ENCODE peak calls at places on chromosomes 3 and 15, in ten cellular contexts. A is fibroblast of mammary gland; H is CD4-positive, alpha-beta T cell; W is heart left ventricle; F is body of pancreas; I is H9; M is kidney epithelial cell; U is right atrium auricular region; D is neural crest cell; O is fibroblast of lung. Y is an unnamed sample.
A peak's percentile ranks its signal among the peaks of the same experiment; 100 is the strongest.

GRCh38 chr15:61038910-61039309 is 190.2 kb downstream of the RORA start:
- DNase-seq in A (peak; percentile 28), H (no peak), W (no peak), F (no peak), I (no peak), M (no peak), U (no peak), D (no peak), O (no peak), Y (no peak)

GRCh38 chr3:133479895-133480669 is 80.2 kb downstream of the BFSP2 start:
- DNase-seq in A (no peak), H (no peak), W (no peak), F (peak; percentile 36), I (no peak), M (no peak), U (no peak), D (no peak), O (no peak), Y (no peak)

GRCh38 chr3:78978037-78978436 is 789.8 kb downstream of the ROBO1 start:
- DNase-seq in A (peak; percentile 59), H (no peak), W (no peak), F (no peak), I (no peak), M (no peak), U (no peak), D (no peak), O (no peak), Y (no peak)

GRCh38 chr15:41798607-41799487 is 24.6 kb downstream of the MAPKBP1 start:
- DNase-seq in A (peak; percentile 41), H (no peak), W (no peak), F (no peak), I (no peak), M (no peak), U (no peak), D (no peak), O (peak; percentile 20), Y (no peak)

GRCh38 chr15:52005748-52006701 is 13.0 kb upstream of the MAPK6 start:
- DNase-seq in A (peak; percentile 77), H (no peak), W (no peak), F (no peak), I (no peak), M (no peak), U (no peak), D (no peak), O (peak; percentile 83), Y (no peak)

GRCh38 chr3:85394424-85394823 is 435.6 kb downstream of the CADM2 start:
- DNase-seq in A (no peak), H (no peak), W (no peak), F (no peak), I (no peak), M (no peak), U (no peak), D (no peak), O (peak; percentile 1), Y (no peak)

GRCh38 chr3:56251343-56251945 is 216.8 kb downstream of the ERC2 start:
- DNase-seq in A (peak; percentile 64), H (no peak), W (peak; percentile 7), F (peak; percentile 33), I (no peak), M (no peak), U (no peak), D (peak; percentile 58), O (peak; percentile 40), Y (peak; percentile 14)

GRCh38 chr15:98160236-98160635 is 199.7 kb downstream of the ARRDC4 start:
- DNase-seq in A (no peak), H (peak; percentile 10), W (no peak), F (no peak), I (no peak), M (no peak), U (no peak), D (no peak), O (no peak), Y (no peak)

GRCh38 chr3:136751259-136752045 is 726 bp downstream of the STAG1 start:
- DNase-seq in A (peak; percentile 76), H (peak; percentile 58), W (peak; percentile 73), F (peak; percentile 74), I (peak; percentile 76), M (no peak), U (peak; percentile 74), D (peak; percentile 58), O (peak; percentile 74), Y (peak; percentile 53)

GRCh38 chr3:136750922-136751258 is 1.3 kb downstream of the STAG1 start:
- DNase-seq in A (peak; percentile 75), H (no peak), W (no peak), F (no peak), I (no peak), M (no peak), U (no peak), D (no peak), O (peak; percentile 78), Y (no peak)

GRCh38 chr3:136752046-136752326 is 192 bp downstream of the STAG1 start:
- DNase-seq in A (no peak), H (no peak), W (no peak), F (no peak), I (no peak), M (no peak), U (no peak), D (no peak), O (no peak), Y (no peak)

GRCh38 chr3:136753112-136753939 is 1.1 kb upstream of the STAG1 start:
- DNase-seq in A (peak; percentile 22), H (no peak), W (no peak), F (no peak), I (no peak), M (no peak), U (no peak), D (no peak), O (peak; percentile 13), Y (no peak)

GRCh38 chr3:136752327-136753111 is at the start of gene STAG1:
- DNase-seq in A (peak; percentile 96), H (peak; percentile 99), W (peak; percentile 99), F (peak; percentile 99), I (peak; percentile 98), M (peak; percentile 86), U (peak; percentile 98), D (peak; percentile 100), O (peak; percentile 96), Y (peak; percentile 100)
- TF ChIP-seq CTCF in A (peak; percentile 75), H (peak; percentile 94), W (peak; percentile 98), F (peak; percentile 100), I (peak; percentile 97), M (peak; percentile 99), U (peak; percentile 98), D (peak; percentile 97), O (peak; percentile 88), Y (peak; percentile 90)

DNA sequence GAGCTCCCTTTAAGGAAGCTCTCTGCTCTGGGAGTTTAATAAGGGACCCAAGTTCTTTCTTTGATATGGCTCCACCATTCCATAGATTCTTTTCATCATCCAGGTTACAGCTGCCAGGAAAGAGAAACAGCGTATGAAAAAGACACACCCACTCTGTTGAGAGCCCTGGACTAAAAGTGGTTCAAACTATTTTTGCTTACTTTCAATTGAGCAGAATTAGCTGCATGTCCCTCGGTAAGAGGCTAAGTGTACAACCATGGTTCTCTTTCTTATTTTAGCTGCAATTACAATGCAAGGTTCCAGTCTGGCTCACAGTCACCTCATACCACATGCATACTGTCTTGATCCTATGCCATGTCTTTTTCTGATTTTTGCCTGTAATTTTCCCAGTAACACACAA is 1288.3 kb downstream of the NSUN3 start:
- DNase-seq in A (no peak), H (no peak), W (no peak), F (no peak), I (no peak), M (no peak), U (no peak), D (no peak), O (no peak), Y (no peak)
- TF ChIP-seq CTCF in A (no peak), H (no peak), W (no peak), F (no peak), I (no peak), M (no peak), U (no peak), D (no peak), O (no peak), Y (no peak)

GRCh38 chr3:121736112-121736511 is 13.4 kb downstream of the GOLGB1 start:
- DNase-seq in A (peak; percentile 41), H (no peak), W (no peak), F (no peak), I (no peak), M (no peak), U (no peak), D (no peak), O (peak; percentile 77), Y (no peak)

GRCh38 chr3:121730940-121731687 is 18.4 kb downstream of the GOLGB1 start:
- DNase-seq in A (no peak), H (no peak), W (no peak), F (no peak), I (no peak), M (no peak), U (no peak), D (no peak), O (peak; percentile 56), Y (no peak)

GRCh38 chr3:121739902-121740301 is 9.6 kb downstream of the GOLGB1 start:
- DNase-seq in A (no peak), H (no peak), W (no peak), F (no peak), I (no peak), M (no peak), U (no peak), D (no peak), O (no peak), Y (no peak)

GRCh38 chr3:121737644-121738043 is 11.9 kb downstream of the GOLGB1 start:
- DNase-seq in A (no peak), H (no peak), W (no peak), F (no peak), I (no peak), M (no peak), U (no peak), D (no peak), O (no peak), Y (no peak)

GRCh38 chr3:121735047-121735696 is 14.4 kb downstream of the GOLGB1 start:
- DNase-seq in A (no peak), H (no peak), W (no peak), F (no peak), I (no peak), M (no peak), U (no peak), D (no peak), O (peak; percentile 47), Y (no peak)
- TF ChIP-seq CTCF in A (no peak), H (no peak), W (no peak), F (no peak), I (no peak), M (no peak), U (no peak), D (no peak), O (no peak), Y (no peak)

GRCh38 chr3:47874438-47874837 is 71.5 kb downstream of the DHX30 start:
- DNase-seq in A (no peak), H (no peak), W (no peak), F (no peak), I (no peak), M (no peak), U (no peak), D (no peak), O (no peak), Y (no peak)

GRCh38 chr3:47874913-47875312 is 72.0 kb downstream of the DHX30 start:
- DNase-seq in A (peak; percentile 12), H (no peak), W (no peak), F (no peak), I (no peak), M (no peak), U (no peak), D (no peak), O (peak; percentile 18), Y (no peak)

GRCh38 chr3:47877719-47878118 is 74.8 kb downstream of the DHX30 start:
- DNase-seq in A (no peak), H (no peak), W (no peak), F (no peak), I (no peak), M (no peak), U (no peak), D (no peak), O (no peak), Y (no peak)

GRCh38 chr3:47882338-47882737 is 79.4 kb downstream of the DHX30 start:
- DNase-seq in A (no peak), H (no peak), W (no peak), F (no peak), I (no peak), M (no peak), U (no peak), D (no peak), O (no peak), Y (no peak)

DNA sequence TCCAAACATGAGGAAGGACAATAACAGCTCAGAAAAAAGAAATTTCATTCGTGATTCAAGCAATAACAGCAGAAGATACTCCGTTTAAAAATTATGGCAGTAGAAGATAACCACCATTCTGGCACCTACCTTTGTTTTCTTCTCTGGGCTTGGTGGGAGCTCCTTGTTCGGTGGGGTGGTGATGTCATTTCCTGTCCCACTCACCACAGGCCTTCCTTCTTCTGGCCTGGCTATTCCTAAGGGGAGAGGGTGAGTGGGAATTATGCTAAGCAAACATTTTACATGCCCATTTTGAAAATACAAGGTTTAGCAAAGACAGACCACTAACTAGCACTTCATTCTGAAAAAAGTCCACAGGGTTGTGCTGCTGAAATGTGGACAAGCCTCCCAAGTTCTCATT is 74.3 kb downstream of the DHX30 start:
- DNase-seq in A (peak; percentile 47), H (no peak), W (no peak), F (no peak), I (no peak), M (no peak), U (no peak), D (no peak), O (peak; percentile 55), Y (no peak)
- TF ChIP-seq CTCF in A (no peak), H (no peak), W (no peak), F (no peak), I (no peak), M (no peak), U (no peak), D (no peak), O (no peak), Y (no peak)

Y was measured in progenitor cell of endocrine pancreas.